ENCODE peak calls at places on chromosomes 5 and 9, in five cellular contexts. K, P, D, T and R are unnamed samples.

GRCh38 chr9:122941560-122942234 is 877 bp downstream of the RABGAP1 start:
- DNase-seq in D (no peak), P (no peak), K (no peak), T (peak; percentile 25), R (peak; percentile 42)

GRCh38 chr9:70410368-70410767 is 4.1 kb downstream of the KLF9 start:
- DNase-seq in D (no peak), T (no peak), K (no peak), P (no peak), R (no peak)

GRCh38 chr9:130328349-130328801 is 62.8 kb downstream of the HMCN2 start:
- DNase-seq in K (peak; percentile 62), P (no peak), D (peak; percentile 68), T (no peak), R (peak; percentile 11)

GRCh38 chr5:500491-500890 is 23.8 kb downstream of the SLC9A3 start:
- DNase-seq in P (no peak), T (no peak), D (no peak), K (no peak), R (no peak)

GRCh38 chr9:68522126-68522525 is 18.6 kb downstream of the TMEM252 start:
- DNase-seq in P (no peak), D (no peak), T (no peak), K (no peak), R (no peak)

GRCh38 chr9:117555964-117556629 is 141.2 kb upstream of the ASTN2 start:
- DNase-seq in P (no peak), K (peak; percentile 75), T (peak; percentile 57), D (peak; percentile 16), R (no peak)

GRCh38 chr9:87497604-87498045 is at the start of gene DAPK1:
- DNase-seq in D (peak; percentile 31), K (peak; percentile 92), P (no peak), T (peak; percentile 87), R (no peak)

GRCh38 chr9:127444921-127445850 is 6.0 kb downstream of the RPL12 start:
- DNase-seq in T (no peak), K (no peak), P (no peak), D (no peak), R (no peak)

GRCh38 chr5:58016329-58016728 is 443.6 kb downstream of the PLK2 start:
- DNase-seq in K (no peak), T (no peak), P (no peak), D (no peak), R (no peak)

GRCh38 chr9:21833090-21833801 is 30.8 kb downstream of the MTAP start:
- DNase-seq in T (no peak), K (no peak), P (no peak), D (no peak), R (no peak)

GRCh38 chr9:19429590-19429989 is 20.8 kb downstream of the ACER2 start:
- DNase-seq in T (no peak), K (no peak), P (no peak), D (no peak), R (no peak)